ENCODE peak calls at places on chromosomes 1 and 21, in four cellular contexts. O, F, M and A are unnamed samples. For H3K27me3 and H3K4me1, the result is how much of the 10 kb centered on the place peaks cover.

GRCh38 chr1:180040034-180040433 is 85.4 kb downstream of the CEP350 start:
- DNase-seq in O (peak), F (no peak), M (no peak), A (no peak)

GRCh38 chr1:77514871-77515776 is 167.3 kb downstream of the ZZZ3 start:
- DNase-seq in O (peak), F (no peak), M (no peak), A (no peak)

GRCh38 chr1:196464545-196464944 is 143.7 kb downstream of the KCNT2 start:
- DNase-seq in O (no peak), F (no peak), M (no peak), A (no peak)

GRCh38 chr1:224542783-224543440 is 73.2 kb upstream of the CNIH3 start:
- DNase-seq in O (peak), F (no peak), M (peak), A (peak)

GRCh38 chr1:89035080-89035479 is 12.4 kb upstream of the GBP3 start:
- DNase-seq in O (no peak), F (no peak), M (no peak), A (peak)

GRCh38 chr1:192907545-192908243 is 98.9 kb downstream of the RGS2 start:
- DNase-seq in O (no peak), F (no peak), M (no peak), A (peak)

GRCh38 chr1:9270290-9270900 is 22.3 kb upstream of the SPSB1 start:
- DNase-seq in O (no peak), F (no peak), M (no peak), A (no peak)

GRCh38 chr21:34603002-34603709 is 11.8 kb downstream of the RCAN1 start:
- DNase-seq in O (no peak), F (peak), M (peak), A (peak)

GRCh38 chr1:231093158-231093922 is 53.3 kb upstream of the FAM89A start:
- DNase-seq in O (no peak), F (no peak), M (no peak), A (no peak)

GRCh38 chr1:172135076-172135672 is 285.3 kb upstream of the C1orf105 start:
- DNase-seq in O (peak), F (no peak), M (no peak), A (peak)

GRCh38 chr1:219514728-219515127 is 98.2 kb downstream of the ZC3H11B start:
- DNase-seq in O (no peak), F (no peak), M (no peak), A (no peak)

GRCh38 chr1:241639653-241640148 is 468 bp downstream of the CHML start:
- DNase-seq in O (no peak), F (peak), M (no peak), A (peak)

GRCh38 chr1:194698908-194699318 is 1512.5 kb upstream of the B3GALT2 start:
- DNase-seq in O (no peak), F (no peak), M (no peak), A (no peak)

GRCh38 chr21:43021191-43021590 is 46.8 kb downstream of the PKNOX1 start:
- DNase-seq in O (no peak), F (no peak), M (no peak), A (no peak)

GRCh38 chr1:65323246-65323645 is 13.9 kb downstream of the DNAJC6 start:
- DNase-seq in O (no peak), F (no peak), M (no peak), A (no peak)

GRCh38 chr1:33007190-33008050 is 29.3 kb downstream of the AK2 start:
- DNase-seq in O (peak), F (no peak), M (no peak), A (peak)

GRCh38 chr1:19448491-19449439 is 36.6 kb downstream of the CAPZB start:
- DNase-seq in O (no peak), F (peak), M (no peak), A (no peak)

GRCh38 chr21:35344582-35344981 is 295.5 kb upstream of the RUNX1 start:
- DNase-seq in O (no peak), F (no peak), M (peak), A (no peak)

GRCh38 chr1:101122452-101123166 is 97.0 kb upstream of the DPH5 start:
- DNase-seq in O (no peak), F (no peak), M (no peak), A (no peak)

GRCh38 chr1:58932820-58933598 is 149.2 kb upstream of the JUN start:
- DNase-seq in O (peak), F (peak), M (peak), A (peak)

GRCh38 chr1:99580451-99580850 is 65.5 kb upstream of the PALMD start:
- DNase-seq in O (no peak), F (no peak), M (no peak), A (no peak)

GRCh38 chr1:2229921-2230700 is 2.0 kb downstream of the SKI start:
- DNase-seq in O (no peak), F (peak), M (no peak), A (peak)

GRCh38 chr21:41865002-41865777 is 14.0 kb downstream of the PRDM15 start:
- DNase-seq in O (no peak), F (no peak), M (no peak), A (no peak)

GRCh38 chr1:238099871-238100270 is 209.1 kb upstream of the ZP4 start:
- DNase-seq in O (no peak), F (no peak), M (no peak), A (no peak)

GRCh38 chr1:45334308-45335245 is 5.4 kb upstream of the TOE1 start:
- DNase-seq in O (no peak), F (no peak), M (no peak), A (no peak)

GRCh38 chr1:219826290-219826689 is 102.1 kb downstream of the SLC30A10 start:
- DNase-seq in O (no peak), F (no peak), M (no peak), A (no peak)

GRCh38 chr1:52907068-52907811 is 14.3 kb downstream of the ECHDC2 start:
- DNase-seq in O (no peak), F (no peak), M (no peak), A (no peak)

GRCh38 chr1:18819986-18820790 is 39.3 kb downstream of the TAS1R2 start:
- DNase-seq in O (no peak), F (no peak), M (no peak), A (no peak)

GRCh38 chr1:234544094-234544579 is 65.2 kb upstream of the TARBP1 start:
- DNase-seq in O (no peak), F (peak), M (no peak), A (peak)

GRCh38 chr1:52189898-52190480 is 48.1 kb downstream of the ZFYVE9 start:
- DNase-seq in O (no peak), F (no peak), M (no peak), A (no peak)

GRCh38 chr1:6385673-6386191 is 7.8 kb downstream of the ACOT7 start:
- DNase-seq in O (peak), F (peak), M (no peak), A (no peak)

GRCh38 chr1:222557148-222557547 is 9.2 kb upstream of the HHIPL2 start:
- DNase-seq in O (no peak), F (no peak), M (no peak), A (no peak)

GRCh38 chr1:148353461-148354283 is 129.4 kb downstream of the PPIAL4G start:
- DNase-seq in O (peak), F (no peak), M (no peak), A (no peak)
- H3K27me3 ChIP-seq in O (under half), F (under half), M (under half), A (under half)

DNA sequence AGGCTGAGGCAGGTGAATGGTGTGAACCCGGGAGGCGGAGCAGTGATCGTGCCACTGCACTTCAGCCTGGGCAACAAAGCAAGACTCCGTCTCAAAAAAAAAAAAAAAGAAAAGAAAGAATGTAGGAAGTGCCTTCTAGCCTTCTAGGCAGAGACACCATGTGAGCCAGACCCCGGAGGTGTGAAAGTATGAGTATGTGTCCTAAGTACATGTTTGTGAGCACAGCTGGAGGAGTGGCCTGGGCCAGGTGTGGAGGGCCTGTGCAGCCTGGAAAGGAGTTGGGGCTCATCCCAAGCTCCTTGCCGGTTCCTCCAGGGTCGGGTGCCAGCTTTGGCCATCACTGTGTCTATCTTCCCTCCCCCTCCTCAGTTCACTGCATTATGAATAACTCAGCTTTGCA is 13.0 kb downstream of the SOX13 start:
- DNase-seq in O (no peak), F (no peak), M (no peak), A (no peak)
- H3K4me1 ChIP-seq in O (under half), F (under half), M (half or more), A (under half)

GRCh38 chr1:145962157-145963102 is 1.9 kb downstream of the ANKRD34A start:
- DNase-seq in O (no peak), F (no peak), M (no peak), A (no peak)

GRCh38 chr1:145959957-145960467 is 2.2 kb upstream of the LIX1L start:
- DNase-seq in O (no peak), F (no peak), M (no peak), A (no peak)

GRCh38 chr1:145960468-145961108 is 2.8 kb upstream of the LIX1L start:
- DNase-seq in O (no peak), F (peak), M (no peak), A (peak)

GRCh38 chr1:145961425-145962156 is 2.8 kb downstream of the ANKRD34A start:
- DNase-seq in O (no peak), F (peak), M (no peak), A (no peak)

DNA sequence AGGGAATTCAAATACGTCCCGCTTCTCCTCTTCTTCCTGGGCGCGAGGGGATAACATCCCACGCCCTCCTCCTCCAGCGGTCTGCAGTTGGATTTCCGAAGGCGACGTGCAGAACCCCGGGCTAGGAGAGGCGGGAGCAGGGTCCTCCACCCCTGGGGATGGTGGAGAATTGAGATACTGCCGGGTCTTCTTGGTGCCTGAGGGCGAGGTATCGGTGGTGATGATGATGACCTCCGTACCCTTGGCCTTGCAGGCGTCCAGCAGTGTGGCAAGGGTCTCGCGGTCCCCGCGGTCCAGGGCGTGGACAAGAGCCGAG is 3.2 kb upstream of the LIX1L start:
- DNase-seq in O (no peak), F (no peak), M (no peak), A (no peak)
- H3K27me3 ChIP-seq in O (under half), F (under half), M (under half), A (under half)

DNA sequence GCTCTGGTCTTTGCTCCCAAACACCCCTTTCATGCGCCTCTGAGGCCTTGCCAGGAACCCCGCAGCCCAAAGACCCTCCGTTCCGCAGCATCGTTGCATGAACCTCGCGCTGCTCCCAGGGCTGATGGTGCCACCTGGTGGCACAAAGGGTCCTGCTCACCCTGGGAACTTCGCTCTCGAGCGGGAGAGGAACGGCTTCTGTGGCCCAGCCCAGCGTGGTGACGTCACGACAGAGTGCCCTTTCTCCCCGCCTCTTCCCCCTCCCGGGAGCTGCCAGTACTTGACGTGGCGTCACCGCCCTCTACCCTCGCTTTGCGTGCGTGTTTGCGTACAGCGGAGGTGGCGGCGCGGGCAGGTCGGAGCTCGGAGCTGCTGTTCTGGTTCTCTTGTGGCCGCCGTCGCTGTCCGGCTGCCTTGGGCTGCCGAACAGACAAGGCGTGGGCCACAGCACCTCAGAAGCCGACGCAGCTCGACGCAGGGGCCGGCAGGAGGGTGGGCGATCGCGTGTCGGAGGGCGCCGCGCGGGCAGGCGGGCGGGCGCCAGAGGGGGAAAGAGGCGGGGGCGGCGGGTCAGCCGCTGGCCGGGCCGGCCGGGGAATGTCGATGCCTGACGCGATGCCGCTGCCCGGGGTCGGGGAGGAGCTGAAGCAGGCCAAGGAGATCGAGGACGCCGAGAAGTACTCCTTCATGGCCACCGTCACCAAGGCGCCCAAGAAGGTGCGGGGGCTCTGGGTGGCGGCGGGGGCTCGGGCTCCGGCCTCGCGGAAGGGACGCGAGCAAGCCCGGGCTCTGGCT is at the start of gene AHCYL1:
- DNase-seq in O (peak), F (peak), M (peak), A (peak)
- H3K4me1 ChIP-seq in O (under half), F (under half), M (half or more), A (under half)

GRCh38 chr1:61271412-61271789 is 189.0 kb downstream of the NFIA start:
- DNase-seq in O (no peak), F (no peak), M (no peak), A (no peak)

GRCh38 chr1:61268546-61269243 is 186.3 kb downstream of the NFIA start:
- DNase-seq in O (no peak), F (no peak), M (no peak), A (no peak)

GRCh38 chr1:61269648-61270047 is 187.3 kb downstream of the NFIA start:
- DNase-seq in O (no peak), F (no peak), M (no peak), A (no peak)

GRCh38 chr1:61270761-61271411 is 188.5 kb downstream of the NFIA start:
- DNase-seq in O (no peak), F (no peak), M (no peak), A (no peak)

GRCh38 chr1:61270107-61270506 is 187.7 kb downstream of the NFIA start:
- DNase-seq in O (no peak), F (no peak), M (no peak), A (no peak)
- H3K27me3 ChIP-seq in O (under half), F (under half), M (under half), A (under half)

GRCh38 chr1:198472123-198472522 is 68.4 kb downstream of the ATP6V1G3 start:
- DNase-seq in O (no peak), F (no peak), M (no peak), A (no peak)

GRCh38 chr1:198467342-198467741 is 73.1 kb downstream of the ATP6V1G3 start:
- DNase-seq in O (no peak), F (peak), M (no peak), A (peak)

GRCh38 chr1:198467907-198468306 is 72.6 kb downstream of the ATP6V1G3 start:
- DNase-seq in O (no peak), F (no peak), M (no peak), A (no peak)

DNA sequence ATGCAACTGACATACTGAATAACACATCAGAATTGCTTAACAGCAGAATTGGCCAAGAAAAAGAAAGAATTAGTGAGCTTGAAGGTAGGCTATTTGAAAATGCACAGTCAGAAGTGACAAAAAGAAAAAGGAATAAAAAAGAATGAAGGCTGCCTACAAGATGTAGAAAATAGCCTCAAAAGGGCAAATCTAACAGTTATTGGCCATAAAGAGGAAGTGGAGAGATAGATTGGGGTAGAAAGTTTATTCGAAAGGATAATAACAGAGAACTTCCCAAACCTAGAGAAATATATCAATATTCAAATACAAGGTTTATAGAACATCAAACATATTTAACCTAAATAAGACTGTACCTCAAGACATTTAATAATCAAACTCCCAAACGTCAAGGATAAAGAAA is 67.5 kb downstream of the ATP6V1G3 start:
- DNase-seq in O (no peak), F (no peak), M (no peak), A (no peak)
- H3K4me1 ChIP-seq in O (under half), F (under half), M (under half), A (under half)

GRCh38 chr1:116276532-116276931 is 96.5 kb upstream of the ATP1A1 start:
- DNase-seq in O (no peak), F (no peak), M (no peak), A (no peak)
- H3K27me3 ChIP-seq in O (under half), F (under half), M (under half), A (under half)

GRCh38 chr1:162855461-162856150 is 5.4 kb downstream of the CCDC190 start:
- DNase-seq in O (no peak), F (no peak), M (no peak), A (no peak)

GRCh38 chr1:162859210-162859609 is 1.8 kb downstream of the CCDC190 start:
- DNase-seq in O (no peak), F (no peak), M (no peak), A (no peak)

GRCh38 chr1:162856260-162856659 is 4.7 kb downstream of the CCDC190 start:
- DNase-seq in O (peak), F (no peak), M (no peak), A (no peak)

GRCh38 chr1:162861101-162861500 is at the start of gene CCDC190:
- DNase-seq in O (no peak), F (no peak), M (no peak), A (no peak)

DNA sequence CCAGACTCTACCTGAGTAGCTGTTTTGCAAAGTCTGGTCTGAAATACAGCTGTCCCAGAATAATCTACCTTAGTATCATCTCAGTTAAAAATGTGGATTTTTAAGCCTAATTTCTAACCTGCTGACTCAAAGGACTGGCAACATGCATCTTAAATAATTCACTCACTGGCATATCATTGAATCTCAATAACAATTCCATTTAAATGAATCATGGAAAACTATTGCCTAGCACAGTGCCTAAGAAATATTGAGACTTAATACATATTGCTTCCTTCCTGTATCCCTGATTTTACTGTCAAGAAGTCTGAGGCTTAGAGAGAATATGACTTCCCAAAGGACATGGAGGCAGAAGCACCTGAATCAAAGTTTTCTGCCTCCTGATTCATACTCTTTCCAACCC is 3.1 kb downstream of the CCDC190 start:
- DNase-seq in O (no peak), F (no peak), M (no peak), A (no peak)
- H3K4me1 ChIP-seq in O (under half), F (under half), M (under half), A (under half)

GRCh38 chr1:206470692-206471414 is 577 bp downstream of the IKBKE start:
- DNase-seq in O (no peak), F (peak), M (no peak), A (peak)
- H3K27me3 ChIP-seq in O (under half), F (under half), M (under half), A (under half)